ENCODE peak calls at places on chromosomes 2 and 18, in seven cellular contexts. O is HTR-8/SVneo; Y is prostate gland; I is CD4-positive, alpha-beta memory T cell; S is foreskin fibroblast; V is HEK293T; J is EL. K is an unnamed sample.

GRCh38 chr2:63287961-63288360 is 237.3 kb downstream of the OTX1 start:
- DNase-seq in O (no peak), Y (no peak), I (no peak), S (no peak), V (no peak), J (no peak), K (no peak)

GRCh38 chr2:765369-765768 is 88.2 kb upstream of the TMEM18 start:
- DNase-seq in O (no peak), Y (no peak), I (no peak), S (no peak), V (no peak), J (no peak), K (no peak)

GRCh38 chr2:1868683-1869141 is 124.4 kb upstream of the PXDN start:
- DNase-seq in O (no peak), Y (no peak), I (no peak), S (no peak), V (no peak), J (no peak), K (no peak)

GRCh38 chr2:205166749-205167148 is 515.6 kb upstream of the NRP2 start:
- DNase-seq in O (no peak), Y (no peak), I (no peak), S (peak), V (no peak), J (no peak), K (no peak)

GRCh38 chr18:6728318-6728717 is 1.2 kb upstream of the ARHGAP28 start:
- DNase-seq in O (no peak), Y (no peak), I (no peak), S (no peak), V (no peak), J (no peak), K (no peak)

GRCh38 chr2:45505138-45505537 is 105.9 kb downstream of the SRBD1 start:
- DNase-seq in O (no peak), Y (no peak), I (no peak), S (no peak), V (no peak), J (no peak), K (no peak)

GRCh38 chr2:157336137-157336721 is 10.6 kb upstream of the ERMN start:
- DNase-seq in O (peak), Y (peak), I (peak), S (no peak), V (peak), J (peak), K (peak)

GRCh38 chr2:5190023-5190422 is 502.2 kb upstream of the SOX11 start:
- DNase-seq in O (no peak), Y (no peak), I (no peak), S (no peak), V (no peak), J (no peak), K (no peak)

GRCh38 chr2:128302011-128302743 is 16.5 kb downstream of the HS6ST1 start:
- DNase-seq in O (no peak), Y (no peak), I (no peak), S (no peak), V (no peak), J (no peak), K (peak)

GRCh38 chr18:29660777-29661176 is 1381.8 kb downstream of the DSC3 start:
- DNase-seq in O (no peak), Y (no peak), I (no peak), S (no peak), V (no peak), J (no peak), K (no peak)

GRCh38 chr18:70991577-70991976 is 702.7 kb downstream of the SOCS6 start:
- DNase-seq in O (no peak), Y (no peak), I (no peak), S (no peak), V (no peak), J (no peak), K (no peak)

GRCh38 chr2:223101340-223102039 is 49.5 kb downstream of the KCNE4 start:
- DNase-seq in O (peak), Y (no peak), I (no peak), S (no peak), V (peak), J (peak), K (peak)

GRCh38 chr2:127024769-127025356 is 82.1 kb downstream of the BIN1 start:
- DNase-seq in O (peak), Y (no peak), I (no peak), S (no peak), V (peak), J (peak), K (no peak)

GRCh38 chr2:149972039-149972438 is 384.5 kb upstream of the MMADHC start:
- DNase-seq in O (no peak), Y (no peak), I (no peak), S (peak), V (no peak), J (peak), K (no peak)

K was measured in trophoblast cell.